ENCODE peak calls at places on chromosomes 4 and X, in seven cellular contexts. K is transverse colon, T is lower lobe of right lung, D is esophagus muscularis mucosa, W is Peyer's patch, F is tibial artery, J is lung. Z is an unnamed sample. For H3K27me3, the result is how much of the 10 kb centered on the place peaks cover.

GRCh38 chrX:130592204-130592603 is 190.4 kb downstream of the RBMX2 start:
- DNase-seq in W (no peak), D (no peak), T (no peak), F (no peak), K (no peak), J (no peak), Z (no peak)

GRCh38 chr4:89356086-89356485 is 48.5 kb upstream of the GPRIN3 start:
- DNase-seq in K (no peak), T (no peak), W (no peak), J (no peak), F (no peak), D (no peak), Z (no peak)

GRCh38 chr4:102600689-102601088 is 99.5 kb downstream of the NFKB1 start:
- DNase-seq in J (no peak), F (no peak), T (no peak), W (no peak), D (no peak), K (no peak), Z (no peak)

GRCh38 chr4:151624606-151625565 is 135.9 kb downstream of the GATB start:
- DNase-seq in K (no peak), J (no peak), D (no peak), T (no peak), F (peak), W (no peak), Z (no peak)

GRCh38 chr4:38155589-38156294 is 195.5 kb downstream of the PTTG2 start:
- DNase-seq in K (no peak), D (no peak), T (no peak), F (no peak), J (no peak), W (no peak), Z (no peak)

GRCh38 chrX:150200820-150201287 is 162.3 kb upstream of the MAMLD1 start:
- DNase-seq in F (peak), J (peak), D (no peak), K (peak), T (peak), W (no peak), Z (no peak)

GRCh38 chr4:100696531-100696930 is 178.7 kb upstream of the EMCN start:
- DNase-seq in K (no peak), T (no peak), J (no peak), F (no peak), D (no peak), W (no peak), Z (no peak)

GRCh38 chr4:48804584-48805301 is 24.7 kb upstream of the FRYL start:
- DNase-seq in D (no peak), T (no peak), W (no peak), K (no peak), J (no peak), F (peak), Z (no peak)

GRCh38 chr4:68907230-68907629 is 44.4 kb downstream of the UGT2A3 start:
- DNase-seq in J (no peak), T (no peak), K (no peak), W (no peak), D (no peak), F (no peak), Z (no peak)

GRCh38 chrX:16828126-16828908 is 41.8 kb downstream of the RBBP7 start:
- DNase-seq in W (no peak), K (peak), F (peak), T (no peak), D (no peak), J (no peak), Z (no peak)

GRCh38 chrX:68822641-68823410 is 6.0 kb upstream of the EFNB1 start:
- DNase-seq in D (peak), K (no peak), J (no peak), T (no peak), F (peak), W (no peak), Z (no peak)

GRCh38 chr4:86630629-86631028 is 36.5 kb downstream of the PTPN13 start:
- DNase-seq in F (no peak), W (no peak), J (no peak), D (no peak), T (no peak), K (no peak), Z (no peak)

GRCh38 chr4:87032884-87033533 is 98.2 kb downstream of the AFF1 start:
- DNase-seq in J (no peak), K (no peak), W (no peak), D (peak), F (no peak), T (no peak), Z (no peak)

GRCh38 chr4:177105526-177105925 is 204.1 kb upstream of the NEIL3 start:
- DNase-seq in W (no peak), F (no peak), K (no peak), D (no peak), J (no peak), T (no peak), Z (no peak)

GRCh38 chrX:63754860-63755579 is 30.0 kb downstream of the ARHGEF9 start:
- DNase-seq in W (peak), J (peak), T (peak), F (peak), K (peak), D (peak), Z (peak)

GRCh38 chr4:186236126-186236525 is 8.8 kb downstream of the KLKB1 start:
- DNase-seq in F (no peak), K (no peak), T (no peak), J (no peak), W (no peak), D (no peak), Z (no peak)

GRCh38 chr4:128519163-128519810 is 231.7 kb upstream of the PGRMC2 start:
- DNase-seq in D (no peak), K (no peak), J (no peak), F (no peak), W (no peak), T (no peak), Z (no peak)

GRCh38 chrX:136708348-136708747 is 60.4 kb downstream of the CD40LG start:
- DNase-seq in T (no peak), W (no peak), F (no peak), D (no peak), J (no peak), K (no peak), Z (no peak)

GRCh38 chrX:135454816-135455215 is 33.1 kb downstream of the SMIM10L2A start:
- DNase-seq in F (no peak), W (no peak), K (no peak), T (no peak), D (no peak), J (no peak), Z (no peak)

DNA sequence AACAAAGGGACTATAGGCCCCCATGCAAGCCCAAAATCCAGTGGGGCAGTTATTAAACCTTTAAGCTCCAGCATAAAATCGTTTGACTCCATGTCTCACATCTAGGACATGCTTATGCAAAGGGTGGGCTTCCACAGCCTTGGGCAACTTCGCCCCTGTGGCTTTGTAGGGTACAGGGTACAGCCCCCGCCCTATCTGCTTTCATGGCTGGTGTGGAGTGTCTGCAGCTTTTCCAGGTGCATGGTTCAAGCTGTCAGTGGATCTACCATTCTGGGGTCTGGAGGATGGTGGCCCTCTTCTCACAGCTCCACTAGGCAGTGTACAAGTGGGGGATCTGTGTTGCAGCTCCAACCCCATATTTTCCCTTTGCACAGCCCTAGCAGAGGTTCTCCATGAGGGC is 559.8 kb upstream of the TECRL start:
- DNase-seq in F (no peak), W (no peak), T (no peak), J (no peak), K (no peak), D (no peak), Z (no peak)
- TF ChIP-seq CTCF in F (no peak), W (no peak), T (no peak), J (no peak), K (no peak), D (no peak), Z (no peak)

GRCh38 chr4:3462790-3463415 is at the start of gene DOK7:
- DNase-seq in F (no peak), W (no peak), D (no peak), J (no peak), K (no peak), T (no peak), Z (no peak)
- H3K27me3 ChIP-seq in F (under half), W (under half), D (under half), J (under half), K (under half), T (under half), Z (under half)

GRCh38 chr4:67084801-67085200 is 460.5 kb downstream of the CENPC start:
- DNase-seq in F (no peak), D (no peak), J (no peak), W (no peak), T (no peak), K (no peak), Z (no peak)

GRCh38 chr4:67083496-67083895 is 461.8 kb downstream of the CENPC start:
- DNase-seq in W (no peak), K (no peak), D (no peak), J (no peak), T (no peak), F (no peak), Z (no peak)

GRCh38 chr4:67082746-67083145 is 462.6 kb downstream of the CENPC start:
- DNase-seq in T (no peak), W (no peak), D (no peak), K (no peak), J (no peak), F (no peak), Z (no peak)

DNA sequence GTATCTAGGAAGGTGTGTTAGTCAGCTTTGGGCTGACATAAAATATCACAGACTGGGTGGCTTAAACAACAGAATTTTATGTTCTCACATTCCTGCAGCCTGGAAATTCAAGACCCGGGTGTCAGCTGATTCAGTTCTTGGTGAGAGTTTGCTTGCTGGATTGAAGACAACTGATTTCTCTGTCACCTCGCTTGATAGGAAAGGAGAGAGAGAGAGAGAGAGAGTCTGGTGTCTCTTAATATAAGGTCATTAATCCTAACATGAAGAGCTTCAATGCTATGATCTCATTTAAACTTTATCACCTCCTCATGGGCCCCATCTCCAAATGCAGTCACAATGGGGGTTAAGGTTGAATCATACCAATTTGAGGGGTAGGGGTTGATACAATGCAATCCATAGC is 465.1 kb downstream of the CENPC start:
- DNase-seq in K (no peak), J (no peak), T (no peak), F (no peak), D (no peak), W (no peak), Z (no peak)
- TF ChIP-seq CTCF in K (no peak), J (no peak), T (no peak), F (no peak), D (no peak), W (no peak), Z (no peak)

GRCh38 chrX:141928432-141928831 is 24.7 kb downstream of the MAGEC1 start:
- DNase-seq in W (no peak), F (no peak), J (no peak), K (no peak), D (no peak), T (no peak), Z (no peak)

GRCh38 chrX:141924293-141924692 is 20.6 kb downstream of the MAGEC1 start:
- DNase-seq in J (no peak), D (no peak), K (no peak), W (no peak), T (no peak), F (no peak), Z (no peak)
- H3K27me3 ChIP-seq in J (under half), D (under half), K (under half), W (under half), T (under half), F (under half), Z (under half)

DNA sequence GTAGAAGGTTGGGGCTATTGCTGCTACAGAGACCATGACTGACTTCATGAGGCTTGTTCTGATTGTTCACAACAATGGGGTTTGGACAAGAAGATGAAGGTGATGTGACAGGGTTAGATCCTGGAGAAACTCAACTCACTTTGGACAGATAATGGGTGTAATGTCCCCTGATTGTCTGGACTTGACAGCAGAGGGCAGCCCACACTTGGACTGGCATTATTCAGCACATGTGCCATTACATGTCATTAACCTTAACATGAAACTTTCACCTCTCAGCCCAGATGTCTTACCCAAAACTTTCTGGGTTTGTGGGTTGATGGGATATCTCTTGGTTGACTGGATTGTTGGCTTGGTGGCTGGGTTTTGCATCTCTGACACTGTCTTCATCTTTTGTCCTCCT is 101.5 kb downstream of the MXRA5 start:
- DNase-seq in J (no peak), F (no peak), W (no peak), K (no peak), T (no peak), D (no peak), Z (no peak)
- TF ChIP-seq CTCF in J (no peak), F (peak), W (no peak), K (no peak), T (no peak), D (no peak), Z (no peak)

GRCh38 chr4:41885456-41885855 is 49.8 kb upstream of the TMEM33 start:
- DNase-seq in K (no peak), J (no peak), D (no peak), F (no peak), T (no peak), W (no peak), Z (no peak)
- H3K27me3 ChIP-seq in K (half or more), J (under half), D (under half), F (half or more), T (under half), W (under half), Z (under half)

GRCh38 chr4:3836802-3837601 is 70.8 kb downstream of the ADRA2C start:
- DNase-seq in T (peak), W (no peak), J (no peak), D (no peak), K (no peak), F (no peak), Z (no peak)
- TF ChIP-seq CTCF in T (no peak), W (no peak), J (no peak), D (no peak), K (no peak), F (no peak), Z (no peak)

Z was measured in CD8-positive, alpha-beta T cell.